ENCODE peak calls at places on chromosomes 6 and 20, in seven cellular contexts. One of them, this sample, is unnamed.

GRCh38 chr20:61957961-61958715 is 107.5 kb downstream of the TAF4 start:
- DNase-seq in GM19239: no peak
- DNase-seq in choroid plexus epithelial cell: no peak
- DNase-seq in sigmoid colon: peak
- DNase-seq in neural crest cell: no peak
- DNase-seq in NCI-H1694: no peak
- DNase-seq in left ventricle myocardium inferior: no peak
- DNase-seq in this sample: no peak

GRCh38 chr20:49794336-49795124 is 18.1 kb upstream of the SLC9A8 start:
- DNase-seq in GM19239: no peak
- DNase-seq in neural crest cell: no peak
- DNase-seq in choroid plexus epithelial cell: no peak
- DNase-seq in sigmoid colon: no peak
- DNase-seq in NCI-H1694: no peak
- DNase-seq in left ventricle myocardium inferior: no peak
- DNase-seq in this sample: no peak

GRCh38 chr20:23873370-23874015 is 6.1 kb downstream of the CST5 start:
- DNase-seq in left ventricle myocardium inferior: no peak
- DNase-seq in GM19239: no peak
- DNase-seq in neural crest cell: no peak
- DNase-seq in sigmoid colon: no peak
- DNase-seq in choroid plexus epithelial cell: no peak
- DNase-seq in NCI-H1694: no peak
- DNase-seq in this sample: no peak

GRCh38 chr6:168526841-168527281 is 85.9 kb downstream of the SMOC2 start:
- DNase-seq in neural crest cell: no peak
- DNase-seq in GM19239: no peak
- DNase-seq in choroid plexus epithelial cell: peak
- DNase-seq in left ventricle myocardium inferior: peak
- DNase-seq in sigmoid colon: peak
- DNase-seq in NCI-H1694: no peak
- DNase-seq in this sample: peak

GRCh38 chr6:19597809-19598320 is 239.3 kb upstream of the ID4 start:
- DNase-seq in GM19239: no peak
- DNase-seq in sigmoid colon: no peak
- DNase-seq in left ventricle myocardium inferior: no peak
- DNase-seq in neural crest cell: no peak
- DNase-seq in NCI-H1694: no peak
- DNase-seq in choroid plexus epithelial cell: no peak
- DNase-seq in this sample: no peak

GRCh38 chr6:109079981-109080380 is 14.7 kb downstream of the SESN1 start:
- DNase-seq in GM19239: no peak
- DNase-seq in choroid plexus epithelial cell: peak
- DNase-seq in sigmoid colon: peak
- DNase-seq in neural crest cell: no peak
- DNase-seq in left ventricle myocardium inferior: peak
- DNase-seq in NCI-H1694: no peak
- DNase-seq in this sample: no peak

GRCh38 chr6:140729521-140729920 is 1355.1 kb upstream of the CITED2 start:
- DNase-seq in left ventricle myocardium inferior: no peak
- DNase-seq in NCI-H1694: no peak
- DNase-seq in choroid plexus epithelial cell: no peak
- DNase-seq in GM19239: no peak
- DNase-seq in neural crest cell: no peak
- DNase-seq in sigmoid colon: no peak
- DNase-seq in this sample: no peak

GRCh38 chr6:72787521-72788031 is 165.7 kb downstream of the KCNQ5 start:
- DNase-seq in sigmoid colon: no peak
- DNase-seq in left ventricle myocardium inferior: no peak
- DNase-seq in GM19239: no peak
- DNase-seq in NCI-H1694: no peak
- DNase-seq in neural crest cell: no peak
- DNase-seq in choroid plexus epithelial cell: peak
- DNase-seq in this sample: peak

GRCh38 chr6:131694832-131695426 is 6.3 kb downstream of the OR2A4 start:
- DNase-seq in GM19239: peak
- DNase-seq in neural crest cell: peak
- DNase-seq in choroid plexus epithelial cell: peak
- DNase-seq in NCI-H1694: no peak
- DNase-seq in sigmoid colon: no peak
- DNase-seq in left ventricle myocardium inferior: peak
- DNase-seq in this sample: peak

GRCh38 chr6:51057296-51057695 is 238.6 kb downstream of the TFAP2B start:
- DNase-seq in neural crest cell: no peak
- DNase-seq in left ventricle myocardium inferior: no peak
- DNase-seq in GM19239: no peak
- DNase-seq in NCI-H1694: no peak
- DNase-seq in choroid plexus epithelial cell: no peak
- DNase-seq in sigmoid colon: no peak
- DNase-seq in this sample: no peak

GRCh38 chr6:18070486-18070885 is 52.0 kb downstream of the NHLRC1 start:
- DNase-seq in NCI-H1694: no peak
- DNase-seq in left ventricle myocardium inferior: no peak
- DNase-seq in neural crest cell: no peak
- DNase-seq in choroid plexus epithelial cell: no peak
- DNase-seq in sigmoid colon: no peak
- DNase-seq in GM19239: no peak
- DNase-seq in this sample: no peak

GRCh38 chr6:12576389-12576788 is 140.2 kb upstream of the PHACTR1 start:
- DNase-seq in GM19239: no peak
- DNase-seq in choroid plexus epithelial cell: peak
- DNase-seq in sigmoid colon: no peak
- DNase-seq in left ventricle myocardium inferior: no peak
- DNase-seq in NCI-H1694: no peak
- DNase-seq in neural crest cell: no peak
- DNase-seq in this sample: peak

GRCh38 chr6:13526718-13527668 is 39.6 kb upstream of the GFOD1 start:
- DNase-seq in NCI-H1694: peak
- DNase-seq in neural crest cell: no peak
- DNase-seq in GM19239: peak
- DNase-seq in choroid plexus epithelial cell: no peak
- DNase-seq in left ventricle myocardium inferior: peak
- DNase-seq in sigmoid colon: peak
- DNase-seq in this sample: no peak

GRCh38 chr20:38779247-38780097 is 26.0 kb upstream of the PPP1R16B start:
- DNase-seq in GM19239: no peak
- DNase-seq in choroid plexus epithelial cell: peak
- DNase-seq in sigmoid colon: no peak
- DNase-seq in left ventricle myocardium inferior: no peak
- DNase-seq in neural crest cell: no peak
- DNase-seq in NCI-H1694: no peak
- DNase-seq in this sample: no peak

GRCh38 chr6:12656841-12657435 is 59.6 kb upstream of the PHACTR1 start:
- DNase-seq in choroid plexus epithelial cell: no peak
- DNase-seq in left ventricle myocardium inferior: no peak
- DNase-seq in sigmoid colon: no peak
- DNase-seq in NCI-H1694: no peak
- DNase-seq in neural crest cell: no peak
- DNase-seq in GM19239: no peak
- DNase-seq in this sample: peak

GRCh38 chr6:119205911-119206617 is 127.6 kb upstream of the FAM184A start:
- DNase-seq in choroid plexus epithelial cell: no peak
- DNase-seq in NCI-H1694: no peak
- DNase-seq in neural crest cell: no peak
- DNase-seq in left ventricle myocardium inferior: no peak
- DNase-seq in GM19239: peak
- DNase-seq in sigmoid colon: no peak
- DNase-seq in this sample: no peak

GRCh38 chr6:161211380-161212035 is 62.4 kb downstream of the AGPAT4 start:
- DNase-seq in NCI-H1694: no peak
- DNase-seq in GM19239: no peak
- DNase-seq in left ventricle myocardium inferior: no peak
- DNase-seq in neural crest cell: no peak
- DNase-seq in sigmoid colon: no peak
- DNase-seq in choroid plexus epithelial cell: no peak
- DNase-seq in this sample: no peak

GRCh38 chr6:50819906-50820589 is 1.4 kb downstream of the TFAP2B start:
- DNase-seq in GM19239: no peak
- DNase-seq in choroid plexus epithelial cell: no peak
- DNase-seq in left ventricle myocardium inferior: no peak
- DNase-seq in NCI-H1694: no peak
- DNase-seq in sigmoid colon: no peak
- DNase-seq in neural crest cell: no peak
- DNase-seq in this sample: no peak

GRCh38 chr6:3247255-3248146 is 11.2 kb upstream of the PSMG4 start:
- DNase-seq in neural crest cell: peak
- DNase-seq in GM19239: no peak
- DNase-seq in left ventricle myocardium inferior: no peak
- DNase-seq in sigmoid colon: peak
- DNase-seq in choroid plexus epithelial cell: peak
- DNase-seq in NCI-H1694: no peak
- DNase-seq in this sample: peak

GRCh38 chr6:5665667-5666066 is 341.1 kb downstream of the NRN1 start:
- DNase-seq in GM19239: no peak
- DNase-seq in NCI-H1694: no peak
- DNase-seq in neural crest cell: no peak
- DNase-seq in sigmoid colon: no peak
- DNase-seq in left ventricle myocardium inferior: no peak
- DNase-seq in choroid plexus epithelial cell: no peak
- DNase-seq in this sample: no peak

GRCh38 chr20:2234788-2235187 is 61.0 kb upstream of the TGM3 start:
- DNase-seq in sigmoid colon: no peak
- DNase-seq in left ventricle myocardium inferior: no peak
- DNase-seq in NCI-H1694: no peak
- DNase-seq in neural crest cell: no peak
- DNase-seq in GM19239: no peak
- DNase-seq in choroid plexus epithelial cell: peak
- DNase-seq in this sample: peak

GRCh38 chr20:24151621-24152020 is 163.0 kb upstream of the GGTLC1 start:
- DNase-seq in GM19239: no peak
- DNase-seq in choroid plexus epithelial cell: no peak
- DNase-seq in neural crest cell: no peak
- DNase-seq in left ventricle myocardium inferior: no peak
- DNase-seq in NCI-H1694: no peak
- DNase-seq in sigmoid colon: no peak
- DNase-seq in this sample: no peak

This sample was measured in astrocyte of the hippocampus.